ENCODE peak calls at places on chromosomes 2 and 18, in four cellular contexts. P, G, T and K are unnamed samples. For H3K4me1 and H3K36me3, the result is how much of the 10 kb centered on the place peaks cover.

GRCh38 chr2:47072018-47072691 is 83.0 kb downstream of the STPG4 start:
- DNase-seq in P (no peak), G (peak), T (no peak), K (peak)

GRCh38 chr18:61785588-61785987 is 107.2 kb downstream of the RNF152 start:
- DNase-seq in P (no peak), G (no peak), T (no peak), K (no peak)

GRCh38 chr18:54679318-54680149 is 88.5 kb downstream of the DYNAP start:
- DNase-seq in P (peak), G (no peak), T (no peak), K (no peak)

GRCh38 chr2:11583203-11583752 is 49.4 kb downstream of the GREB1 start:
- DNase-seq in P (peak), G (peak), T (no peak), K (no peak)

GRCh38 chr2:21301871-21302433 is 178.2 kb downstream of the TDRD15 start:
- DNase-seq in P (no peak), G (no peak), T (no peak), K (no peak)

GRCh38 chr2:46091961-46092667 is 205.1 kb upstream of the EPAS1 start:
- DNase-seq in P (no peak), G (no peak), T (no peak), K (no peak)

GRCh38 chr2:236101311-236101950 is 66.8 kb downstream of the GBX2 start:
- DNase-seq in P (no peak), G (no peak), T (no peak), K (no peak)

GRCh38 chr2:129587426-129588064 is 391.9 kb upstream of the RAB6C start:
- DNase-seq in P (no peak), G (no peak), T (no peak), K (no peak)

GRCh38 chr18:45012286-45012685 is 331.6 kb downstream of the SETBP1 start:
- DNase-seq in P (no peak), G (no peak), T (no peak), K (no peak)

GRCh38 chr2:175874291-175874690 is 127.8 kb downstream of the LNPK start:
- DNase-seq in P (no peak), G (no peak), T (no peak), K (no peak)

DNA sequence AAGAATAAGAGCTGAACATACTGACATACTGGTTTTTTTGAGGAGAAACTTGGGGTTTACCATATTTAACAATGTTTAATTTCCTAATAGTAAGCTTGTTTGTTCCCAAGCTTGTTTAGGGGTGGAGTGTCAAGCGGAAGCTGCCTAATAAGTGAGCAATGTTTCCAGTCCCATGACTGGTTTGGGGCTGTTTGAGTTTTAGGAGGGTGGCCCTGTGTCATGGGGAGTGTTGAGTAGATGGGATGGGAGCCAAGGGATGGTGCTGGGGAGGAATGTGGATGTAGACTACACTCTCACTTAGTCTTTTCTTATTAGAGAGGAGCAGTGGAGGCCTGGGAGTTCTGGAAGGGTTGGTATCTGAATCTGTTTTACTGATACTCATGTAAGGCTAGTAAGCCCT is 128.5 kb downstream of the TANC1 start:
- DNase-seq in P (no peak), G (no peak), T (no peak), K (no peak)
- H3K4me1 ChIP-seq in P (under half), G (under half), T (under half), K (half or more)

GRCh38 chr18:77022556-77022955 is 110.0 kb downstream of the MBP start:
- DNase-seq in P (no peak), G (no peak), T (no peak), K (no peak)
- H3K36me3 ChIP-seq in P (under half), G (under half), T (under half), K (under half)

GRCh38 chr2:191421950-191422349 is 176.7 kb downstream of the MYO1B start:
- DNase-seq in P (no peak), G (no peak), T (no peak), K (no peak)

GRCh38 chr2:191415101-191415500 is 169.9 kb downstream of the MYO1B start:
- DNase-seq in P (no peak), G (no peak), T (no peak), K (no peak)

GRCh38 chr2:191415858-191416257 is 170.7 kb downstream of the MYO1B start:
- DNase-seq in P (no peak), G (no peak), T (no peak), K (no peak)

GRCh38 chr2:191412353-191412752 is 167.1 kb downstream of the MYO1B start:
- DNase-seq in P (no peak), G (no peak), T (no peak), K (no peak)

DNA sequence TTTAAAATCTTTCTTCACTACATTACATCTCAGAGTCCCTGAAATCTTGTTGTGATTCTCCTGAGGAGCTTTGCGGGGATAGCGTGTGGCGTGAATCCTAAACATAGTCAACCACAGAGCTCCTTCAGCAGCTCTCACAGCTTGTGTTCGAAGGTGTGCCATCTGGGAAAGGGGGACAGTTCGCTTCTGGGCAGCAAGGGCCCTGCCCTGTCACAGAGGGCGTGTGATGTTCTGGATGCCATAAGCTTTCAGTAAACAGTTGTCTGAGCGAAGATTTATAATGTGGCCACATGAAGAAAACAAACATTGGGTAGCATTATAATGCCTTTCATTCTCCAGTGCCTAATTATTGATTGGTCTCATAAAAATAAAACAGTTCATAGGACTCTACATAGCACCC is 172.5 kb downstream of the MYO1B start:
- DNase-seq in P (no peak), G (no peak), T (no peak), K (no peak)
- H3K27ac ChIP-seq in P (peak), G (no peak), T (no peak), K (peak)

GRCh38 chr2:233164967-233165366 is 86.5 kb upstream of the ATG16L1 start:
- DNase-seq in P (no peak), G (no peak), T (no peak), K (no peak)
- H3K4me1 ChIP-seq in P (under half), G (under half), T (under half), K (under half)

GRCh38 chr2:117918608-117919007 is 95.3 kb downstream of the CCDC93 start:
- DNase-seq in P (no peak), G (no peak), T (no peak), K (no peak)
- H3K36me3 ChIP-seq in P (under half), G (under half), T (under half), K (half or more)

GRCh38 chr2:179562330-179562885 is 297.8 kb upstream of the SESTD1 start:
- DNase-seq in P (no peak), G (no peak), T (no peak), K (no peak)
- H3K27ac ChIP-seq in P (peak), G (no peak), T (no peak), K (no peak)

GRCh38 chr2:239285071-239285931 is 115.5 kb downstream of the HDAC4 start:
- DNase-seq in P (peak), G (no peak), T (peak), K (peak)
- H3K4me1 ChIP-seq in P (under half), G (under half), T (half or more), K (half or more)

DNA sequence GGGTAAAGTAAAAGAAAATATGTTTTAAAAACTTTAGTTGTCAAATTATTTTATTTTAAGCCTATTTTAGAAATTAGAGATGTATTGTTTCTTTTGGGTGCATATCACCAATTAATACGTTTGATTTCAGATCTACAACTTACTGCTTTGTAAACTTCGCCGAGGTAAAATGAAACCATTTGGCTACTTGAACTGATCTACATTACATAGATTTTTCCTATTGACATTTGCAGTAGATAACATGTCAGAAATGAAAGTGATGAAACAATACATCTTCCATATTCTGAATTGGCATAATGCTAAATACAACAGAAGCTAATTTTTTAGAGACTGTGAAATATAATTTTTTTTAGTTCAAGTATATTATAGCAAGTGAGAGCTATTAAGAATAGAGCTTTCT is 39.5 kb downstream of the GLS start:
- DNase-seq in P (no peak), G (no peak), T (no peak), K (no peak)
- H3K36me3 ChIP-seq in P (under half), G (under half), T (under half), K (half or more)

GRCh38 chr2:64359892-64360657 is 93.9 kb upstream of the LGALSL start:
- DNase-seq in P (peak), G (peak), T (no peak), K (peak)
- H3K27ac ChIP-seq in P (no peak), G (peak), T (no peak), K (no peak)

GRCh38 chr18:79508565-79509535 is 113.1 kb downstream of the NFATC1 start:
- DNase-seq in P (no peak), G (peak), T (no peak), K (no peak)
- H3K4me1 ChIP-seq in P (under half), G (under half), T (under half), K (under half)